ENCODE peak calls at places on chromosomes 12 and 14, in five cellular contexts. One of them, this sample, is unnamed. For H3K27me3, the result is how much of the 10 kb centered on the place peaks cover.

GRCh38 chr12:105334568-105334967 is 4.1 kb downstream of the C12orf75 start:
- DNase-seq in psoas muscle: no peak
- DNase-seq in heart left ventricle: no peak
- DNase-seq in AG04450: peak
- DNase-seq in stomach: no peak
- DNase-seq in this sample: no peak

GRCh38 chr12:62435337-62436163 is 31.1 kb upstream of the MON2 start:
- DNase-seq in AG04450: peak
- DNase-seq in psoas muscle: peak
- DNase-seq in heart left ventricle: peak
- DNase-seq in stomach: peak
- DNase-seq in this sample: peak

GRCh38 chr12:120677765-120678473 is 9.0 kb upstream of the MLEC start:
- DNase-seq in stomach: no peak
- DNase-seq in heart left ventricle: peak
- DNase-seq in AG04450: no peak
- DNase-seq in psoas muscle: peak
- DNase-seq in this sample: no peak

GRCh38 chr14:21406213-21406612 is 22.4 kb upstream of the SUPT16H start:
- DNase-seq in heart left ventricle: no peak
- DNase-seq in stomach: no peak
- DNase-seq in psoas muscle: no peak
- DNase-seq in AG04450: no peak
- DNase-seq in this sample: no peak

GRCh38 chr14:85463512-85463911 is 66.4 kb upstream of the FLRT2 start:
- DNase-seq in AG04450: no peak
- DNase-seq in heart left ventricle: no peak
- DNase-seq in psoas muscle: no peak
- DNase-seq in stomach: no peak
- DNase-seq in this sample: peak

GRCh38 chr12:3603576-3603975 is 112.6 kb downstream of the PRMT8 start:
- DNase-seq in psoas muscle: no peak
- DNase-seq in heart left ventricle: no peak
- DNase-seq in stomach: no peak
- DNase-seq in AG04450: no peak
- DNase-seq in this sample: no peak

GRCh38 chr12:7716391-7716790 is 5.2 kb downstream of the DPPA3 start:
- DNase-seq in heart left ventricle: no peak
- DNase-seq in AG04450: no peak
- DNase-seq in psoas muscle: no peak
- DNase-seq in stomach: no peak
- DNase-seq in this sample: no peak

GRCh38 chr12:33248364-33248763 is 191.3 kb downstream of the SYT10 start:
- DNase-seq in psoas muscle: no peak
- DNase-seq in heart left ventricle: no peak
- DNase-seq in stomach: no peak
- DNase-seq in AG04450: no peak
- DNase-seq in this sample: no peak

GRCh38 chr12:114411081-114411836 is 5.3 kb upstream of the TBX5 start:
- DNase-seq in heart left ventricle: no peak
- DNase-seq in psoas muscle: no peak
- DNase-seq in stomach: no peak
- DNase-seq in AG04450: no peak
- DNase-seq in this sample: no peak

GRCh38 chr12:62127516-62127915 is 132.7 kb upstream of the USP15 start:
- DNase-seq in stomach: no peak
- DNase-seq in heart left ventricle: no peak
- DNase-seq in psoas muscle: no peak
- DNase-seq in AG04450: no peak
- DNase-seq in this sample: no peak

GRCh38 chr12:131093971-131094830 is 140.5 kb downstream of the ADGRD1 start:
- DNase-seq in stomach: no peak
- DNase-seq in heart left ventricle: no peak
- DNase-seq in AG04450: no peak
- DNase-seq in psoas muscle: peak
- DNase-seq in this sample: peak

GRCh38 chr12:63496654-63497053 is 171.6 kb downstream of the DPY19L2 start:
- DNase-seq in heart left ventricle: no peak
- DNase-seq in psoas muscle: no peak
- DNase-seq in AG04450: no peak
- DNase-seq in stomach: no peak
- DNase-seq in this sample: no peak

GRCh38 chr14:104301731-104302460 is 163.5 kb downstream of the KIF26A start:
- DNase-seq in psoas muscle: peak
- DNase-seq in heart left ventricle: peak
- DNase-seq in AG04450: no peak
- DNase-seq in stomach: no peak
- DNase-seq in this sample: peak

GRCh38 chr12:124010687-124011086 is 37.7 kb downstream of the ZNF664 start:
- DNase-seq in psoas muscle: no peak
- DNase-seq in heart left ventricle: no peak
- DNase-seq in stomach: no peak
- DNase-seq in AG04450: no peak
- DNase-seq in this sample: no peak

GRCh38 chr14:76337619-76338545 is 38.1 kb upstream of the ESRRB start:
- DNase-seq in psoas muscle: no peak
- DNase-seq in AG04450: no peak
- DNase-seq in stomach: no peak
- DNase-seq in heart left ventricle: no peak
- DNase-seq in this sample: no peak
- H3K4me3 ChIP-seq in psoas muscle: no peak
- H3K4me3 ChIP-seq in AG04450: no peak
- H3K4me3 ChIP-seq in stomach: no peak
- H3K4me3 ChIP-seq in heart left ventricle: no peak
- H3K4me3 ChIP-seq in this sample: no peak

GRCh38 chr12:116637589-116638165 is 78.5 kb downstream of the MAP1LC3B2 start:
- DNase-seq in stomach: no peak
- DNase-seq in psoas muscle: no peak
- DNase-seq in heart left ventricle: no peak
- DNase-seq in AG04450: no peak
- DNase-seq in this sample: no peak
- H3K27me3 ChIP-seq in stomach: under half
- H3K27me3 ChIP-seq in psoas muscle: under half
- H3K27me3 ChIP-seq in heart left ventricle: under half
- H3K27me3 ChIP-seq in AG04450: under half
- H3K27me3 ChIP-seq in this sample: under half

GRCh38 chr14:34713122-34713680 is 1.2 kb downstream of the CFL2 start:
- DNase-seq in stomach: no peak
- DNase-seq in psoas muscle: no peak
- DNase-seq in heart left ventricle: no peak
- DNase-seq in AG04450: no peak
- DNase-seq in this sample: no peak

GRCh38 chr14:34713681-34714319 is 593 bp downstream of the CFL2 start:
- DNase-seq in AG04450: no peak
- DNase-seq in stomach: peak
- DNase-seq in heart left ventricle: peak
- DNase-seq in psoas muscle: peak
- DNase-seq in this sample: peak

GRCh38 chr14:34711808-34712712 is 2.3 kb downstream of the CFL2 start:
- DNase-seq in stomach: no peak
- DNase-seq in psoas muscle: no peak
- DNase-seq in heart left ventricle: no peak
- DNase-seq in AG04450: no peak
- DNase-seq in this sample: no peak

GRCh38 chr14:34714320-34715107 is at the start of gene CFL2:
- DNase-seq in psoas muscle: peak
- DNase-seq in heart left ventricle: peak
- DNase-seq in stomach: peak
- DNase-seq in AG04450: no peak
- DNase-seq in this sample: peak

DNA sequence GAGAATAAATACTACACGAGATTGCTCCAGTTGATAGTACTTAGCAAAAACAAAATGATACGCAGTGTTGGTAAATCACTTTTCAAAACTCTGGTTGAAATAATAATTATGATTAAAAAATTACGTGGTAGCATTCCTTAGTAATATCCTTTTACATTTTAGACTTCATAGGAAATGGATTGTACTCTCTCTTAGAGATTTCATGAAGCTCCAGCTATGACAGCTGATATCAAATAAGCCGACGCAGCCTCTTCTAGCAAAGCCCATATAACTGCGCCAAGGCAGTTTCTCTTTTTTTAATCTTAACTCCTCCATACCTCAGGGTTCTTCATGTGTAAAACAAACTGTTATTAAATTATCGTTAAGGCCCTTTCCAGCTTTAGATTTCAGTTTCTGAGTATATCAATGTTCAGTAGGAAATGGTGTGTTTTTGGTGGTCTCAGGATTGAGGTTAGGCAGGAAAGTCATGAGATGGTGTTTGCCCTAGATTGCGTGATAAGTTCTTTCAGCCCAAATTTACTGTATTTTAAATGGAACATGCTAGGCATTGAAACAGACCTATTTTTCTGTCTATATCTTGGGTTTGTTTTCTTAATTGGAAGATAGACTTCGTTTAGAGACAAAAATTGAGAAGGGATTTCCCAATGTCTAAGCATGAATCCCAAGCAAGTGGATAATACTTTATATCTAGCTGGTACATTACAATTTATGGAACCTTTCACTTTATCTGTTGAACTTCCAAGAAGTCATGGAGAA is 893 bp upstream of the CFL2 start:
- DNase-seq in psoas muscle: no peak
- DNase-seq in AG04450: no peak
- DNase-seq in heart left ventricle: no peak
- DNase-seq in stomach: no peak
- DNase-seq in this sample: no peak
- TF ChIP-seq CTCF in psoas muscle: no peak
- TF ChIP-seq CTCF in AG04450: no peak
- TF ChIP-seq CTCF in heart left ventricle: no peak
- TF ChIP-seq CTCF in stomach: no peak
- TF ChIP-seq CTCF in this sample: no peak

GRCh38 chr14:24095196-24096068 is 1.3 kb downstream of the PCK2 start:
- DNase-seq in heart left ventricle: peak
- DNase-seq in AG04450: no peak
- DNase-seq in stomach: no peak
- DNase-seq in psoas muscle: peak
- DNase-seq in this sample: peak

GRCh38 chr14:24094839-24095195 is 706 bp downstream of the PCK2 start:
- DNase-seq in AG04450: no peak
- DNase-seq in heart left ventricle: no peak
- DNase-seq in psoas muscle: no peak
- DNase-seq in stomach: no peak
- DNase-seq in this sample: no peak

GRCh38 chr14:24092110-24092959 is 1.8 kb upstream of the PCK2 start:
- DNase-seq in stomach: peak
- DNase-seq in heart left ventricle: peak
- DNase-seq in psoas muscle: no peak
- DNase-seq in AG04450: no peak
- DNase-seq in this sample: no peak

GRCh38 chr14:24093901-24094838 is at the start of gene PCK2:
- DNase-seq in heart left ventricle: peak
- DNase-seq in psoas muscle: peak
- DNase-seq in AG04450: peak
- DNase-seq in stomach: peak
- DNase-seq in this sample: peak

DNA sequence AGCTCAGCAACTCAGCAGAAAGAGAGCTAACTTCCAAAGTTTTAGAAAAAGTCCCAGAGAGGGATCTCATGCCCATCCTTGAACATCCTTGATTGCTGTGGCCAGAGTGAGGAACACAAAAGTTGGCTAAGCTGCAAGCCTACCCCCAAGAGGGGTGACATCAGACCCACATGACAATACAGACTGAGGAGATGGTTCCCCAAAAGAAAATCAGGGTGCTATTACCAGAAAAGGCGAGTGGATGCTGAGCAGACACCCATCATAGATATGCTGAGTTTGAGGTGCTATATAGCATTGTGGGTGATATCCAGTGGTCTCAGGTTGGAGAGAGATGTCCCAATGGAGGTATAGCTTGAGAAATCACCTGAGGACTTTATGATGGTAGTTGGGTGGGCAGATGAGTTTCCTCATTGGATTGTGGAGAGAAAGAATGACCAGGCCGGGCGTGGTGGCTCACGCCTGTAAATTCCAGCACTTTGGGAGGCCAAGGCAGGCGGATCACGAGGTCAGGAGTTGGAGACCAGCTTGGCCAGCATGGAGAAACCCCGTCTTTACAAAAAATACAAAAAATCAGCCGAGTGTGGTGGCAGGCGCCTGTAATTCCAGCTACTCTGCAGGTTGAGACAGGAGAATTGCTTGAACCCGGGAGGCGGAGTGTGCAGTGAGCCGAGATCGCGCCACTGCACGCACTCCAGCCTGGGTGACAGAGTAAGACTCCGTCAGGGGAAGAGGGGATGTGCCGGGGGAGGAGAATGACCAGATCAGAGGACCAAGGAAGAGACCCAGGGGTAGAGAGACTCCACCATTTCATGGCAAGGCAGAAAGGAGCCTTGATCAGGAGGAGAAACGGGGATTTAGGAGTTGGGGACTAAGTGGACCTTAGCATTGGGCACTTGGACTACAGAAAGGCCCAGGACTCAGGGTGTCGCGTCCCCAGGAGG is 881 bp upstream of the PCK2 start:
- DNase-seq in AG04450: no peak
- DNase-seq in psoas muscle: no peak
- DNase-seq in stomach: no peak
- DNase-seq in heart left ventricle: peak
- DNase-seq in this sample: no peak
- H3K4me3 ChIP-seq in AG04450: peak
- H3K4me3 ChIP-seq in psoas muscle: peak
- H3K4me3 ChIP-seq in stomach: peak
- H3K4me3 ChIP-seq in heart left ventricle: peak
- H3K4me3 ChIP-seq in this sample: peak

GRCh38 chr12:118841588-118841987 is 139.8 kb upstream of the SRRM4 start:
- DNase-seq in AG04450: no peak
- DNase-seq in psoas muscle: no peak
- DNase-seq in heart left ventricle: no peak
- DNase-seq in stomach: no peak
- DNase-seq in this sample: no peak

GRCh38 chr12:118840399-118840798 is 140.9 kb upstream of the SRRM4 start:
- DNase-seq in heart left ventricle: no peak
- DNase-seq in stomach: no peak
- DNase-seq in AG04450: no peak
- DNase-seq in psoas muscle: no peak
- DNase-seq in this sample: no peak

GRCh38 chr12:118840878-118841277 is 140.5 kb upstream of the SRRM4 start:
- DNase-seq in AG04450: no peak
- DNase-seq in heart left ventricle: no peak
- DNase-seq in stomach: no peak
- DNase-seq in psoas muscle: no peak
- DNase-seq in this sample: no peak

GRCh38 chr12:118842753-118843335 is 138.5 kb upstream of the SRRM4 start:
- DNase-seq in stomach: no peak
- DNase-seq in AG04450: no peak
- DNase-seq in heart left ventricle: no peak
- DNase-seq in psoas muscle: no peak
- DNase-seq in this sample: no peak
- H3K27me3 ChIP-seq in stomach: under half
- H3K27me3 ChIP-seq in AG04450: under half
- H3K27me3 ChIP-seq in heart left ventricle: under half
- H3K27me3 ChIP-seq in psoas muscle: under half
- H3K27me3 ChIP-seq in this sample: under half

GRCh38 chr14:97164014-97164413 is 366.8 kb downstream of the VRK1 start:
- DNase-seq in stomach: no peak
- DNase-seq in heart left ventricle: no peak
- DNase-seq in psoas muscle: no peak
- DNase-seq in AG04450: no peak
- DNase-seq in this sample: no peak
- TF ChIP-seq CTCF in stomach: no peak
- TF ChIP-seq CTCF in heart left ventricle: no peak
- TF ChIP-seq CTCF in psoas muscle: no peak
- TF ChIP-seq CTCF in AG04450: no peak
- TF ChIP-seq CTCF in this sample: no peak